ENCODE peak calls at places on chromosomes 1 and 21, in five cellular contexts. One of them, this sample, is unnamed.

GRCh38 chr1:78649628-78650027 is at the start of gene IFI44:
- DNase-seq in lower leg skin: peak; percentile 95
- DNase-seq in stimulated activated CD4-positive, alpha-beta T cell treated with anti-CD3 and anti-CD28 coated beads, Interleukin-15, amount 100 ng/mL, for 24 hours: peak; percentile 75
- DNase-seq in RPMI7951: peak; percentile 91
- DNase-seq in SW480: no peak
- DNase-seq in this sample: peak; percentile 49

GRCh38 chr1:150976879-150977694 is 2.5 kb upstream of the CERS2 start:
- DNase-seq in lower leg skin: peak; percentile 97
- DNase-seq in stimulated activated CD4-positive, alpha-beta T cell treated with anti-CD3 and anti-CD28 coated beads, Interleukin-15, amount 100 ng/mL, for 24 hours: peak; percentile 85
- DNase-seq in RPMI7951: peak; percentile 85
- DNase-seq in SW480: peak; percentile 91
- DNase-seq in this sample: no peak

GRCh38 chr1:16464917-16465625 is 24.5 kb downstream of the NECAP2 start:
- DNase-seq in lower leg skin: no peak
- DNase-seq in stimulated activated CD4-positive, alpha-beta T cell treated with anti-CD3 and anti-CD28 coated beads, Interleukin-15, amount 100 ng/mL, for 24 hours: no peak
- DNase-seq in RPMI7951: no peak
- DNase-seq in SW480: no peak
- DNase-seq in this sample: no peak

GRCh38 chr1:21175324-21175669 is 1.4 kb downstream of the EIF4G3 start:
- DNase-seq in lower leg skin: no peak
- DNase-seq in stimulated activated CD4-positive, alpha-beta T cell treated with anti-CD3 and anti-CD28 coated beads, Interleukin-15, amount 100 ng/mL, for 24 hours: peak; percentile 51
- DNase-seq in RPMI7951: peak; percentile 55
- DNase-seq in SW480: peak; percentile 50
- DNase-seq in this sample: no peak

GRCh38 chr1:193479187-193479586 is 292.8 kb upstream of the B3GALT2 start:
- DNase-seq in lower leg skin: no peak
- DNase-seq in stimulated activated CD4-positive, alpha-beta T cell treated with anti-CD3 and anti-CD28 coated beads, Interleukin-15, amount 100 ng/mL, for 24 hours: peak; percentile 55
- DNase-seq in RPMI7951: no peak
- DNase-seq in SW480: no peak
- DNase-seq in this sample: no peak

GRCh38 chr1:156021954-156022353 is 1.2 kb upstream of the SSR2 start:
- DNase-seq in lower leg skin: no peak
- DNase-seq in stimulated activated CD4-positive, alpha-beta T cell treated with anti-CD3 and anti-CD28 coated beads, Interleukin-15, amount 100 ng/mL, for 24 hours: no peak
- DNase-seq in RPMI7951: no peak
- DNase-seq in SW480: no peak
- DNase-seq in this sample: no peak

GRCh38 chr21:45295576-45296365 is 8.1 kb upstream of the POFUT2 start:
- DNase-seq in lower leg skin: peak; percentile 76
- DNase-seq in stimulated activated CD4-positive, alpha-beta T cell treated with anti-CD3 and anti-CD28 coated beads, Interleukin-15, amount 100 ng/mL, for 24 hours: no peak
- DNase-seq in RPMI7951: peak; percentile 75
- DNase-seq in SW480: no peak
- DNase-seq in this sample: no peak

GRCh38 chr1:182340233-182341058 is 51.1 kb downstream of the GLUL start:
- DNase-seq in lower leg skin: peak; percentile 82
- DNase-seq in stimulated activated CD4-positive, alpha-beta T cell treated with anti-CD3 and anti-CD28 coated beads, Interleukin-15, amount 100 ng/mL, for 24 hours: no peak
- DNase-seq in RPMI7951: peak; percentile 76
- DNase-seq in SW480: no peak
- DNase-seq in this sample: no peak